ENCODE peak calls at places on chromosomes 2 and 18, in six cellular contexts. Z is K562, V is GM12892, L is H1, B is GM12878, G is HepG2. C is an unnamed sample.
A peak's percentile ranks its signal among the peaks of the same experiment; 100 is the strongest.

GRCh38 chr2:197920581-197921213 is 116.3 kb downstream of the PLCL1 start:
- DNase-seq in Z (no peak), G (no peak), L (no peak), B (no peak), V (no peak), C (no peak)

GRCh38 chr2:188853307-188853706 is 120.9 kb upstream of the COL3A1 start:
- DNase-seq in V (no peak), G (no peak), Z (no peak), L (no peak), B (no peak), C (no peak)

GRCh38 chr2:44801676-44802408 is 139.7 kb upstream of the SIX3 start:
- DNase-seq in Z (no peak), V (no peak), G (no peak), B (no peak), L (peak; percentile 77), C (no peak)

GRCh38 chr2:40244251-40245010 is 207.5 kb downstream of the SLC8A1 start:
- DNase-seq in L (peak; percentile 60), B (no peak), G (peak; percentile 37), Z (no peak), V (peak; percentile 3), C (peak; percentile 11)

GRCh38 chr2:112821142-112821541 is 15.4 kb downstream of the IL1B start:
- DNase-seq in B (no peak), L (no peak), V (peak; percentile 29), G (no peak), Z (no peak), C (peak; percentile 48)

GRCh38 chr2:95121495-95122196 is at the start of gene MRPS5:
- DNase-seq in Z (peak; percentile 94), B (peak; percentile 13), V (peak; percentile 90), L (peak; percentile 95), G (peak; percentile 62), C (peak; percentile 92)

GRCh38 chr2:200585730-200586643 is at the start of gene AOX1:
- DNase-seq in G (peak; percentile 70), L (peak; percentile 87), Z (no peak), B (no peak), V (peak; percentile 19), C (peak; percentile 22)

GRCh38 chr2:178163395-178163794 is 30.9 kb upstream of the OSBPL6 start:
- DNase-seq in G (no peak), V (no peak), L (no peak), Z (no peak), B (no peak), C (no peak)

GRCh38 chr2:239322414-239323086 is 78.3 kb downstream of the HDAC4 start:
- DNase-seq in G (no peak), V (no peak), Z (peak; percentile 30), L (peak; percentile 16), B (no peak), C (no peak)

GRCh38 chr2:20542761-20543578 is 96.1 kb downstream of the RHOB start:
- DNase-seq in Z (no peak), L (no peak), G (no peak), V (no peak), B (no peak), C (no peak)

GRCh38 chr2:240564571-240565266 is 3.6 kb upstream of the RNPEPL1 start:
- DNase-seq in B (no peak), Z (no peak), L (peak; percentile 38), G (no peak), V (no peak), C (no peak)

GRCh38 chr18:48872234-48873145 is 78.3 kb downstream of the SMAD7 start:
- DNase-seq in L (no peak), G (no peak), Z (no peak), V (no peak), B (no peak), C (no peak)

GRCh38 chr2:174325932-174326879 is 8.5 kb upstream of the SP9 start:
- DNase-seq in V (no peak), G (no peak), L (peak; percentile 84), B (no peak), Z (peak; percentile 86), C (no peak)

GRCh38 chr18:13548944-13549878 is 177.1 kb downstream of the FAM210A start:
- DNase-seq in G (no peak), L (no peak), B (no peak), V (no peak), Z (no peak), C (peak; percentile 35)

GRCh38 chr18:36534154-36534688 is 236.7 kb downstream of the FHOD3 start:
- DNase-seq in G (no peak), V (no peak), Z (no peak), L (no peak), B (no peak), C (no peak)

GRCh38 chr2:112644933-112645395 is 775 bp upstream of the SLC20A1 start:
- DNase-seq in Z (peak; percentile 80), L (no peak), G (no peak), V (no peak), B (no peak), C (no peak)

GRCh38 chr2:61340242-61340641 is 130.6 kb downstream of the USP34 start:
- DNase-seq in V (no peak), G (no peak), B (no peak), L (no peak), Z (no peak), C (no peak)

GRCh38 chr18:73691118-73691517 is 456.5 kb downstream of the FBXO15 start:
- DNase-seq in G (no peak), B (no peak), V (no peak), Z (no peak), L (no peak), C (no peak)

GRCh38 chr2:124193706-124194105 is 168.6 kb downstream of the CNTNAP5 start:
- DNase-seq in V (no peak), G (no peak), Z (no peak), B (no peak), L (no peak), C (no peak)

GRCh38 chr2:67733517-67733916 is 329.3 kb downstream of the C1D start:
- DNase-seq in Z (peak; percentile 10), B (no peak), G (peak; percentile 8), V (no peak), L (peak; percentile 76), C (no peak)

GRCh38 chr2:1512321-1513289 is 99.3 kb downstream of the TPO start:
- DNase-seq in L (no peak), G (no peak), V (no peak), B (no peak), Z (no peak), C (no peak)

GRCh38 chr18:57210101-57210661 is 63.3 kb downstream of the BOD1L2 start:
- DNase-seq in L (peak; percentile 63), V (no peak), Z (peak; percentile 10), B (no peak), G (peak; percentile 45), C (no peak)

GRCh38 chr2:177604291-177605065 is 211.9 kb downstream of the AGPS start:
- DNase-seq in G (peak; percentile 76), V (no peak), B (no peak), L (no peak), Z (peak; percentile 55), C (no peak)

GRCh38 chr2:156483741-156484173 is 47.6 kb downstream of the GPD2 start:
- DNase-seq in B (no peak), L (no peak), Z (no peak), G (no peak), V (no peak), C (no peak)
- TF ChIP-seq POLR2AphosphoS5 in B (no peak), L (no peak), Z (no peak), G (no peak), V (no peak), C (no peak)

DNA sequence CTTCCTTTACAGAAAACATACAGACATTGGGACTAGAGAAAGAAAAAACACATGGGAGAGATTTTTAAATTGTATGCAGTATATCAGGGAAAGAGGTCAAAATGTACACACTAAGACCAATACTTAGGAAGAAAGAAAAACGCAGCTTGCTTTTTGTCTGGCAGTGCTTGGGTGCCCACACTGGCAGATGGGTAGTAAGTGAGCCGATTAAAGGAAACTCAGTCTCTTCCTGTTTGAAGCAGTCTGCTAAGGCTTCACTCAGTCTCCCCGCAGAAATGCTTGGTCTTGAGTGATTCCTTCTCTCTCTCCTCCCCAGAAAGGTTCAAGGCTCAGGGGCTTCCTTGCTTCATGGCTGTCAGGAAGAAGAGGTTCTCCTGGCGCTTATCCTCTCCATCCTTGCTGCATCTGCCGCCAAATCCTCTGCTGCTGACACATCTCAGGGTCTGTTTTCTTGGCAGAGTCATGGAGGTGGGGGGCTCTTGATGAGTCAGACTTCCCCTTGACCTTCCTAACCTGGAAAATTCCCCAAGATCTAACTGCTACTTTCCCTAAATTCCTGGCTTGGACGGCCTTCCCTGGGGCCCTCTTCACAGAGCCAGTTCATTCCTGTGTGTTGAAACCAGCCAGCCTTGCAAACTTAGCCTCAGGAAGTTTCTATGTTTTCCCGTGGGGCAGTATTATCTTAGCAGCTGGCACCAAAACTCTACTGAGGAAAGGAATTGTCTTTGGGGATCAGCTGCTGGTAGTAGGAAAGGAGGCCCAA is 10.5 kb upstream of the TMSB10 start:
- DNase-seq in G (no peak), L (no peak), V (no peak), Z (no peak), B (no peak), C (no peak)
- TF ChIP-seq POLR2A in G (no peak), L (no peak), V (no peak), Z (no peak), B (no peak), C (no peak)

GRCh38 chr2:43102366-43103092 is 123.9 kb downstream of the ZFP36L2 start:
- DNase-seq in Z (no peak), L (no peak), B (no peak), G (no peak), V (no peak), C (no peak)
- TF ChIP-seq TAF1 in Z (no peak), L (no peak), B (no peak), G (no peak), V (no peak), C (no peak)

DNA sequence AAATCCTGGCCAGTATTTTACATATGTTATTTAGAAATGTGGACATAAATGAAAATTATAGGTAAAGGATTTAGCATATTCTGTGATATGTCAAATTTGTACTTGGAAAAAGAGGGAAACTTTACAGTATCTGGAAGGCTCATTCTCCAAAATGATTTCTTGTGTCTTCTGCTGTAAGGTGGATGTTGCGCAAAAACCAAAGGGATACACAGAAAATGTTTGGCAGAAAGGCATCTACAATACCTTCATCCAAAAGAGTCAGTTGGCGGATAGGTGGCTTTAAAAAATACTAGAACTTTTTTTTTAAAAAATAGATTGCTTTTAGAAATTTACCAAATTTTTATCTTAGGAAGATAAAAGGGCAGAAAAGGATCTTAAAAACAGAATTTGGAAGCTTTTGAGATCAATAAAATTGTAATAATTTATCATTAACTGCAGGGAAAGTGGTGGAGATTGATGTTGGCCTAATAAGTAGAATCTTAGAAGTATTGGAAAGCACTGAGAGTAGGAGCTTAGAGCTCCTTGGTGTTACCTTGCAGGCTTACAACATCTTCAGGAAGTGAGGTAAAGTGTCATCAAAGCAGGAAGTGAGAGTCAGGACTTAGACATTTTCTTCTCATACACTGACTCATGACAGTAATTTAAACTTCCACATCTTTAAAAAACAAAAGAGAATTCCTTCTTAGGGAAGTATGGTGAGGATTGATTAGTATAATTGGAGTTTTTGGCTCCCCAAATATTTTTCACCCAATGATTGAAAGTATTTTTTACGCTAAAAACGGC is 2.1 kb downstream of the NABP1 start:
- DNase-seq in G (no peak), L (no peak), B (no peak), Z (no peak), V (no peak), C (no peak)
- TF ChIP-seq POLR2AphosphoS5 in G (no peak), L (no peak), B (peak; percentile 44), Z (no peak), V (peak; percentile 75), C (peak; percentile 49)